ENCODE peak calls at places on chromosome X, in seven cellular contexts. D is cortex of kidney; A is CD4-positive, alpha-beta T cell; Y is astrocyte of the cerebellum; G is transverse colon; R is stromal cell of bone marrow; Q is islet precursor cell. V is an unnamed sample.

GRCh38 chrX:52380993-52381392 is 12.2 kb downstream of the XAGE2 start:
- DNase-seq in D (no peak), A (no peak), Y (no peak), G (no peak), R (no peak), Q (no peak), V (no peak)

GRCh38 chrX:105608745-105609144 is 213.6 kb upstream of the NRK start:
- DNase-seq in D (no peak), A (no peak), Y (no peak), G (no peak), R (no peak), Q (no peak), V (no peak)

GRCh38 chrX:45322382-45322781 is 121.7 kb upstream of the DIPK2B start:
- DNase-seq in D (no peak), A (no peak), Y (peak; percentile 71), G (peak; percentile 34), R (peak; percentile 68), Q (peak; percentile 57), V (peak; percentile 40)

GRCh38 chrX:11611161-11611560 is 54.6 kb downstream of the ARHGAP6 start:
- DNase-seq in D (no peak), A (no peak), Y (no peak), G (no peak), R (no peak), Q (no peak), V (no peak)

GRCh38 chrX:20711366-20711765 is 444.7 kb upstream of the RPS6KA3 start:
- DNase-seq in D (no peak), A (no peak), Y (no peak), G (no peak), R (no peak), Q (no peak), V (no peak)

GRCh38 chrX:18426004-18426320 is 554 bp downstream of the CDKL5 start:
- DNase-seq in D (no peak), A (no peak), Y (no peak), G (no peak), R (no peak), Q (no peak), V (no peak)

GRCh38 chrX:3962511-3963350 is 249.3 kb upstream of the PRKX start:
- DNase-seq in D (no peak), A (no peak), Y (no peak), G (no peak), R (peak; percentile 1), Q (no peak), V (peak; percentile 5)

GRCh38 chrX:122552291-122552800 is 631.7 kb upstream of the GRIA3 start:
- DNase-seq in D (no peak), A (no peak), Y (no peak), G (no peak), R (no peak), Q (no peak), V (peak; percentile 10)

GRCh38 chrX:155435744-155436112 is 22.7 kb downstream of the F8A3 start:
- DNase-seq in D (no peak), A (no peak), Y (no peak), G (no peak), R (no peak), Q (no peak), V (no peak)

GRCh38 chrX:20029728-20030127 is 38.9 kb upstream of the BCLAF3 start:
- DNase-seq in D (no peak), A (no peak), Y (no peak), G (peak; percentile 77), R (no peak), Q (peak; percentile 60), V (no peak)

GRCh38 chrX:38988301-38988700 is 187.0 kb downstream of the MID1IP1 start:
- DNase-seq in D (no peak), A (no peak), Y (no peak), G (no peak), R (no peak), Q (no peak), V (no peak)

GRCh38 chrX:73830489-73831414 is 267.8 kb downstream of the CHIC1 start:
- DNase-seq in D (no peak), A (no peak), Y (no peak), G (no peak), R (no peak), Q (no peak), V (no peak)

GRCh38 chrX:129585691-129586090 is 45.6 kb downstream of the OCRL start:
- DNase-seq in D (no peak), A (no peak), Y (no peak), G (no peak), R (no peak), Q (no peak), V (no peak)

GRCh38 chrX:50615570-50616158 is 145.0 kb upstream of the DGKK start:
- DNase-seq in D (no peak), A (no peak), Y (no peak), G (no peak), R (no peak), Q (no peak), V (no peak)

GRCh38 chrX:9682456-9682855 is 83.2 kb downstream of the GPR143 start:
- DNase-seq in D (peak; percentile 2), A (no peak), Y (no peak), G (peak; percentile 16), R (no peak), Q (no peak), V (peak; percentile 35)

GRCh38 chrX:82087699-82088098 is 885.8 kb downstream of the SH3BGRL start:
- DNase-seq in D (no peak), A (no peak), Y (no peak), G (no peak), R (no peak), Q (no peak), V (no peak)

GRCh38 chrX:45187731-45188130 is 12.9 kb downstream of the DIPK2B start:
- DNase-seq in D (no peak), A (no peak), Y (no peak), G (no peak), R (no peak), Q (no peak), V (no peak)

V was measured in GM03348.